ENCODE peak calls at places on chromosomes 4 and X, in five cellular contexts. H is NCI-H2029, J is fibroblast of lung, L is endothelial cell, O is GM12892. A is an unnamed sample.

GRCh38 chrX:70264784-70265183 is 3.4 kb upstream of the ARR3 start:
- DNase-seq in O (no peak), L (no peak), H (no peak), J (peak; percentile 2), A (no peak)

GRCh38 chrX:154458116-154458953 is at the start of gene PLXNA3:
- DNase-seq in H (no peak), J (no peak), L (peak; percentile 50), O (peak; percentile 68), A (no peak)

GRCh38 chr4:139728146-139728545 is 62.5 kb downstream of the MGST2 start:
- DNase-seq in H (no peak), L (no peak), O (no peak), J (no peak), A (no peak)

GRCh38 chr4:88526221-88526815 is 2.7 kb upstream of the PYURF start:
- DNase-seq in O (no peak), L (no peak), H (no peak), J (peak; percentile 29), A (no peak)

GRCh38 chrX:7946960-7947359 is 19.7 kb upstream of the PNPLA4 start:
- DNase-seq in L (no peak), H (no peak), J (no peak), O (no peak), A (no peak)

GRCh38 chrX:17448188-17448587 is 73.2 kb downstream of the NHS start:
- DNase-seq in H (no peak), O (no peak), J (no peak), L (no peak), A (no peak)

GRCh38 chr4:22477794-22478182 is 38.1 kb downstream of the ADGRA3 start:
- DNase-seq in J (no peak), O (no peak), H (no peak), L (no peak), A (no peak)

GRCh38 chrX:39396358-39396995 is 595.2 kb downstream of the MID1IP1 start:
- DNase-seq in H (peak; percentile 40), J (no peak), O (no peak), L (no peak), A (no peak)

GRCh38 chr4:82352825-82353370 is 20.9 kb downstream of the HNRNPD start:
- DNase-seq in L (no peak), J (no peak), H (no peak), O (no peak), A (no peak)

GRCh38 chr4:171979461-171979860 is 166.3 kb downstream of the GALNTL6 start:
- DNase-seq in O (no peak), L (no peak), H (no peak), J (no peak), A (no peak)

GRCh38 chr4:21780158-21780557 is 168.4 kb downstream of the KCNIP4 start:
- DNase-seq in J (no peak), H (no peak), L (no peak), O (no peak), A (no peak)

GRCh38 chr4:145784036-145784435 is 104.1 kb downstream of the C4orf51 start:
- DNase-seq in H (no peak), J (no peak), L (no peak), O (no peak), A (no peak)

GRCh38 chrX:52359614-52360232 is 9.1 kb upstream of the XAGE2 start:
- DNase-seq in O (no peak), L (no peak), J (peak; percentile 48), H (no peak), A (no peak)

GRCh38 chr4:137651128-137651527 is 118.8 kb upstream of the PCDH18 start:
- DNase-seq in L (no peak), H (no peak), J (peak; percentile 63), O (no peak), A (no peak)

GRCh38 chrX:119512145-119512800 is 44.0 kb downstream of the SLC25A5 start:
- DNase-seq in L (peak; percentile 50), J (peak; percentile 69), H (peak; percentile 67), O (peak; percentile 36), A (peak; percentile 51)

GRCh38 chr4:87982446-87982845 is 6.9 kb downstream of the SPP1 start:
- DNase-seq in H (no peak), O (no peak), L (no peak), J (no peak), A (no peak)

GRCh38 chrX:13808293-13808692 is 8.6 kb downstream of the GPM6B start:
- DNase-seq in O (no peak), L (no peak), J (no peak), H (no peak), A (no peak)

GRCh38 chrX:39814391-39814790 is 283.4 kb downstream of the BCOR start:
- DNase-seq in H (peak; percentile 5), O (no peak), L (no peak), J (peak; percentile 45), A (no peak)

GRCh38 chrX:72021975-72022374 is 109.7 kb downstream of the RTL5 start:
- DNase-seq in O (no peak), L (peak; percentile 15), H (no peak), J (no peak), A (no peak)

GRCh38 chr4:107115185-107115847 is 79.2 kb upstream of the DKK2 start:
- DNase-seq in O (no peak), H (no peak), J (peak; percentile 67), L (no peak), A (no peak)

A was measured in HuH-7.5.